ENCODE peak calls at places on chromosomes 11 and 22, in seven cellular contexts. One of them, this sample, is unnamed.

GRCh38 chr11:73759520-73760065 is 1.3 kb downstream of the RAB6A start:
- DNase-seq in NCI-H1417: peak; percentile 62
- DNase-seq in astrocyte of the spinal cord: peak; percentile 45
- DNase-seq in left lung: no peak
- DNase-seq in AG04450: no peak
- DNase-seq in NCI-H460: no peak
- DNase-seq in NCI-H345: no peak
- DNase-seq in this sample: peak; percentile 16

GRCh38 chr11:113896156-113896879 is 8.3 kb upstream of the HTR3B start:
- DNase-seq in NCI-H1417: peak; percentile 79
- DNase-seq in astrocyte of the spinal cord: peak; percentile 35
- DNase-seq in left lung: no peak
- DNase-seq in AG04450: no peak
- DNase-seq in NCI-H460: peak; percentile 17
- DNase-seq in NCI-H345: peak; percentile 35
- DNase-seq in this sample: peak; percentile 41

GRCh38 chr22:29840498-29840897 is 2.4 kb upstream of the ASCC2 start:
- DNase-seq in NCI-H1417: no peak
- DNase-seq in astrocyte of the spinal cord: no peak
- DNase-seq in left lung: no peak
- DNase-seq in AG04450: no peak
- DNase-seq in NCI-H460: no peak
- DNase-seq in NCI-H345: no peak
- DNase-seq in this sample: no peak

GRCh38 chr11:70796601-70797000 is 398.3 kb downstream of the CTTN start:
- DNase-seq in NCI-H1417: no peak
- DNase-seq in astrocyte of the spinal cord: no peak
- DNase-seq in left lung: no peak
- DNase-seq in AG04450: no peak
- DNase-seq in NCI-H460: no peak
- DNase-seq in NCI-H345: no peak
- DNase-seq in this sample: no peak

GRCh38 chr11:43916621-43917020 is 25.8 kb upstream of the C11orf96 start:
- DNase-seq in NCI-H1417: no peak
- DNase-seq in astrocyte of the spinal cord: no peak
- DNase-seq in left lung: no peak
- DNase-seq in AG04450: no peak
- DNase-seq in NCI-H460: no peak
- DNase-seq in NCI-H345: no peak
- DNase-seq in this sample: no peak

GRCh38 chr22:41482319-41482935 is 13.5 kb downstream of the ACO2 start:
- DNase-seq in NCI-H1417: no peak
- DNase-seq in astrocyte of the spinal cord: peak; percentile 57
- DNase-seq in left lung: no peak
- DNase-seq in AG04450: no peak
- DNase-seq in NCI-H460: no peak
- DNase-seq in NCI-H345: no peak
- DNase-seq in this sample: no peak

GRCh38 chr11:235180-235997 is 753 bp downstream of the SIRT3 start:
- DNase-seq in NCI-H1417: no peak
- DNase-seq in astrocyte of the spinal cord: peak; percentile 17
- DNase-seq in left lung: no peak
- DNase-seq in AG04450: no peak
- DNase-seq in NCI-H460: no peak
- DNase-seq in NCI-H345: no peak
- DNase-seq in this sample: peak; percentile 44

GRCh38 chr22:30435674-30436126 is 10.1 kb downstream of the MTFP1 start:
- DNase-seq in NCI-H1417: no peak
- DNase-seq in astrocyte of the spinal cord: no peak
- DNase-seq in left lung: peak; percentile 57
- DNase-seq in AG04450: no peak
- DNase-seq in NCI-H460: peak; percentile 52
- DNase-seq in NCI-H345: no peak
- DNase-seq in this sample: peak; percentile 5

GRCh38 chr11:80596291-80596810 is 1155.5 kb upstream of the TENM4 start:
- DNase-seq in NCI-H1417: no peak
- DNase-seq in astrocyte of the spinal cord: no peak
- DNase-seq in left lung: no peak
- DNase-seq in AG04450: no peak
- DNase-seq in NCI-H460: no peak
- DNase-seq in NCI-H345: no peak
- DNase-seq in this sample: no peak

GRCh38 chr11:58024601-58025091 is 965 bp downstream of the OR9Q1 start:
- DNase-seq in NCI-H1417: no peak
- DNase-seq in astrocyte of the spinal cord: peak; percentile 52
- DNase-seq in left lung: peak; percentile 45
- DNase-seq in AG04450: no peak
- DNase-seq in NCI-H460: no peak
- DNase-seq in NCI-H345: no peak
- DNase-seq in this sample: no peak

GRCh38 chr22:23305321-23305910 is 125.1 kb downstream of the BCR start:
- DNase-seq in NCI-H1417: no peak
- DNase-seq in astrocyte of the spinal cord: peak; percentile 83
- DNase-seq in left lung: no peak
- DNase-seq in AG04450: no peak
- DNase-seq in NCI-H460: no peak
- DNase-seq in NCI-H345: no peak
- DNase-seq in this sample: no peak

GRCh38 chr11:134940441-134941125 is 528.5 kb upstream of the B3GAT1 start:
- DNase-seq in NCI-H1417: no peak
- DNase-seq in astrocyte of the spinal cord: no peak
- DNase-seq in left lung: no peak
- DNase-seq in AG04450: no peak
- DNase-seq in NCI-H460: no peak
- DNase-seq in NCI-H345: no peak
- DNase-seq in this sample: no peak

GRCh38 chr11:74721479-74721835 is 9.8 kb downstream of the CHRDL2 start:
- DNase-seq in NCI-H1417: no peak
- DNase-seq in astrocyte of the spinal cord: no peak
- DNase-seq in left lung: no peak
- DNase-seq in AG04450: no peak
- DNase-seq in NCI-H460: no peak
- DNase-seq in NCI-H345: no peak
- DNase-seq in this sample: no peak